ENCODE peak calls at places on chromosomes 16 and 17, in nine cellular contexts. One of them, this sample, is unnamed.
A peak's percentile ranks its signal among the peaks of the same experiment; 100 is the strongest.

GRCh38 chr16:84396537-84397008 is 28.2 kb downstream of the ATP2C2 start:
- DNase-seq in breast epithelium: no peak
- DNase-seq in T-helper 9 cell: no peak
- DNase-seq in activated naive CD4-positive, alpha-beta T cell treated with anti-CD3 and anti-CD28 coated beads for 36 hours: no peak
- DNase-seq in cerebellar cortex: no peak
- DNase-seq in activated CD4-positive, alpha-beta T cell treated with anti-CD3 and anti-CD28 coated beads for 24 hours: no peak
- DNase-seq in HCEC 1CT: peak; percentile 12
- DNase-seq in cardiac fibroblast: no peak
- DNase-seq in amniotic stem cell: no peak
- DNase-seq in this sample: no peak

GRCh38 chr16:75256871-75257343 is 5.5 kb upstream of the BCAR1 start:
- DNase-seq in cardiac fibroblast: peak; percentile 56
- DNase-seq in HCEC 1CT: peak; percentile 30
- DNase-seq in activated CD4-positive, alpha-beta T cell treated with anti-CD3 and anti-CD28 coated beads for 24 hours: no peak
- DNase-seq in activated naive CD4-positive, alpha-beta T cell treated with anti-CD3 and anti-CD28 coated beads for 36 hours: no peak
- DNase-seq in breast epithelium: no peak
- DNase-seq in cerebellar cortex: no peak
- DNase-seq in T-helper 9 cell: no peak
- DNase-seq in amniotic stem cell: no peak
- DNase-seq in this sample: peak; percentile 88

GRCh38 chr17:76077582-76078110 is 1.3 kb upstream of the ZACN start:
- DNase-seq in HCEC 1CT: no peak
- DNase-seq in activated naive CD4-positive, alpha-beta T cell treated with anti-CD3 and anti-CD28 coated beads for 36 hours: no peak
- DNase-seq in activated CD4-positive, alpha-beta T cell treated with anti-CD3 and anti-CD28 coated beads for 24 hours: no peak
- DNase-seq in amniotic stem cell: no peak
- DNase-seq in cerebellar cortex: no peak
- DNase-seq in cardiac fibroblast: no peak
- DNase-seq in T-helper 9 cell: no peak
- DNase-seq in breast epithelium: no peak
- DNase-seq in this sample: no peak

GRCh38 chr16:14353340-14353739 is 276.7 kb downstream of the PARN start:
- DNase-seq in T-helper 9 cell: no peak
- DNase-seq in cerebellar cortex: no peak
- DNase-seq in breast epithelium: no peak
- DNase-seq in activated CD4-positive, alpha-beta T cell treated with anti-CD3 and anti-CD28 coated beads for 24 hours: no peak
- DNase-seq in cardiac fibroblast: no peak
- DNase-seq in activated naive CD4-positive, alpha-beta T cell treated with anti-CD3 and anti-CD28 coated beads for 36 hours: no peak
- DNase-seq in HCEC 1CT: no peak
- DNase-seq in amniotic stem cell: no peak
- DNase-seq in this sample: no peak

GRCh38 chr16:54540525-54541180 is 254.1 kb upstream of the IRX3 start:
- DNase-seq in activated naive CD4-positive, alpha-beta T cell treated with anti-CD3 and anti-CD28 coated beads for 36 hours: no peak
- DNase-seq in activated CD4-positive, alpha-beta T cell treated with anti-CD3 and anti-CD28 coated beads for 24 hours: no peak
- DNase-seq in cardiac fibroblast: no peak
- DNase-seq in T-helper 9 cell: no peak
- DNase-seq in breast epithelium: peak; percentile 68
- DNase-seq in HCEC 1CT: no peak
- DNase-seq in amniotic stem cell: no peak
- DNase-seq in cerebellar cortex: no peak
- DNase-seq in this sample: no peak

GRCh38 chr16:88314991-88315542 is 67.7 kb upstream of the ZNF469 start:
- DNase-seq in activated CD4-positive, alpha-beta T cell treated with anti-CD3 and anti-CD28 coated beads for 24 hours: no peak
- DNase-seq in breast epithelium: no peak
- DNase-seq in cerebellar cortex: no peak
- DNase-seq in T-helper 9 cell: no peak
- DNase-seq in activated naive CD4-positive, alpha-beta T cell treated with anti-CD3 and anti-CD28 coated beads for 36 hours: no peak
- DNase-seq in HCEC 1CT: no peak
- DNase-seq in cardiac fibroblast: no peak
- DNase-seq in amniotic stem cell: no peak
- DNase-seq in this sample: no peak

GRCh38 chr16:84042308-84042878 is at the start of gene SLC38A8:
- DNase-seq in cardiac fibroblast: no peak
- DNase-seq in T-helper 9 cell: no peak
- DNase-seq in activated naive CD4-positive, alpha-beta T cell treated with anti-CD3 and anti-CD28 coated beads for 36 hours: no peak
- DNase-seq in HCEC 1CT: no peak
- DNase-seq in breast epithelium: no peak
- DNase-seq in amniotic stem cell: no peak
- DNase-seq in cerebellar cortex: no peak
- DNase-seq in activated CD4-positive, alpha-beta T cell treated with anti-CD3 and anti-CD28 coated beads for 24 hours: no peak
- DNase-seq in this sample: no peak

GRCh38 chr16:85293899-85294642 is 181.8 kb upstream of the CIBAR2 start:
- DNase-seq in breast epithelium: no peak
- DNase-seq in cerebellar cortex: no peak
- DNase-seq in HCEC 1CT: no peak
- DNase-seq in amniotic stem cell: no peak
- DNase-seq in cardiac fibroblast: no peak
- DNase-seq in activated naive CD4-positive, alpha-beta T cell treated with anti-CD3 and anti-CD28 coated beads for 36 hours: no peak
- DNase-seq in T-helper 9 cell: no peak
- DNase-seq in activated CD4-positive, alpha-beta T cell treated with anti-CD3 and anti-CD28 coated beads for 24 hours: no peak
- DNase-seq in this sample: no peak

GRCh38 chr17:1055751-1056645 is 59.1 kb downstream of the TIMM22 start:
- DNase-seq in activated CD4-positive, alpha-beta T cell treated with anti-CD3 and anti-CD28 coated beads for 24 hours: peak; percentile 21
- DNase-seq in T-helper 9 cell: peak; percentile 13
- DNase-seq in cardiac fibroblast: peak; percentile 67
- DNase-seq in breast epithelium: peak; percentile 71
- DNase-seq in cerebellar cortex: peak; percentile 63
- DNase-seq in amniotic stem cell: no peak
- DNase-seq in activated naive CD4-positive, alpha-beta T cell treated with anti-CD3 and anti-CD28 coated beads for 36 hours: peak; percentile 64
- DNase-seq in HCEC 1CT: peak; percentile 19
- DNase-seq in this sample: peak; percentile 86

GRCh38 chr17:77555741-77556291 is 402.7 kb upstream of the TNRC6C start:
- DNase-seq in amniotic stem cell: no peak
- DNase-seq in HCEC 1CT: no peak
- DNase-seq in T-helper 9 cell: no peak
- DNase-seq in cerebellar cortex: peak; percentile 90
- DNase-seq in activated naive CD4-positive, alpha-beta T cell treated with anti-CD3 and anti-CD28 coated beads for 36 hours: no peak
- DNase-seq in activated CD4-positive, alpha-beta T cell treated with anti-CD3 and anti-CD28 coated beads for 24 hours: no peak
- DNase-seq in cardiac fibroblast: peak; percentile 43
- DNase-seq in breast epithelium: no peak
- DNase-seq in this sample: no peak

This sample was measured in AG08396.